ENCODE peak calls at places on chromosomes 7 and 10, in four cellular contexts. Q is activated T-helper 1 cell treated with anti-CD3 and anti-CD28 coated beads, Interleukin-12 subunit alpha, Interleukin-12 subunit beta, Interleukin-2, Interleukin-4 antibody, amounts not matched to agents 30 ng/mL and 10 ng/mL and 1 ng/mL, durations not matched to agents 14 hours and 24 hours and 36 hours; I is A549; A is activated CD4-positive, alpha-beta T cell treated with anti-CD3 and anti-CD28 coated beads, Interleukin-2, amount 10 ng/mL, durations not matched to agents 7 days and 5 days. S is an unnamed sample.

GRCh38 chr7:3200504-3200903 is 100.5 kb upstream of the SDK1 start:
- DNase-seq in Q (peak), I (peak), A (peak), S (peak)

GRCh38 chr10:129522041-129522585 is 55.1 kb downstream of the MGMT start:
- DNase-seq in Q (no peak), I (no peak), A (no peak), S (no peak)

GRCh38 chr7:4700577-4701235 is 18.6 kb downstream of the FOXK1 start:
- DNase-seq in Q (no peak), I (no peak), A (no peak), S (no peak)

GRCh38 chr7:67364441-67365017 is 367.9 kb downstream of the TYW1 start:
- DNase-seq in Q (no peak), I (no peak), A (no peak), S (no peak)

GRCh38 chr7:141409911-141410329 is 141.3 kb upstream of the AGK start:
- DNase-seq in Q (no peak), I (no peak), A (no peak), S (no peak)

GRCh38 chr10:103869336-103869735 is 14.0 kb upstream of the SH3PXD2A start:
- DNase-seq in Q (no peak), I (no peak), A (no peak), S (no peak)

GRCh38 chr7:71184136-71184535 is 52.2 kb downstream of the GALNT17 start:
- DNase-seq in Q (no peak), I (no peak), A (no peak), S (no peak)

GRCh38 chr7:92375013-92375412 is 72.3 kb upstream of the GATAD1 start:
- DNase-seq in Q (no peak), I (no peak), A (no peak), S (no peak)

GRCh38 chr7:96658011-96658391 is 51.6 kb downstream of the SEM1 start:
- DNase-seq in Q (no peak), I (no peak), A (no peak), S (no peak)

GRCh38 chr7:112547916-112548315 is 67.1 kb downstream of the LSMEM1 start:
- DNase-seq in Q (no peak), I (no peak), A (no peak), S (no peak)

GRCh38 chr10:11930342-11930978 is 107.3 kb downstream of the PROSER2 start:
- DNase-seq in Q (no peak), I (no peak), A (no peak), S (no peak)

GRCh38 chr10:10830316-10831061 is 187.2 kb upstream of the CELF2 start:
- DNase-seq in Q (no peak), I (no peak), A (no peak), S (no peak)

GRCh38 chr10:95333997-95334792 is 43.4 kb upstream of the PDLIM1 start:
- DNase-seq in Q (no peak), I (peak), A (no peak), S (no peak)

GRCh38 chr7:144821069-144821468 is 14.8 kb downstream of the TPK1 start:
- DNase-seq in Q (no peak), I (no peak), A (no peak), S (no peak)

GRCh38 chr10:109889867-109890266 is 33.4 kb downstream of the XPNPEP1 start:
- DNase-seq in Q (no peak), I (no peak), A (no peak), S (no peak)

GRCh38 chr10:78537018-78537417 is 503.4 kb downstream of the RPS24 start:
- DNase-seq in Q (no peak), I (no peak), A (no peak), S (no peak)

GRCh38 chr7:118280319-118281012 is 56.0 kb downstream of the ANKRD7 start:
- DNase-seq in Q (no peak), I (no peak), A (no peak), S (no peak)

GRCh38 chr10:30534465-30535144 is 94.9 kb downstream of the LYZL2 start:
- DNase-seq in Q (peak), I (peak), A (peak), S (peak)